ENCODE peak calls at places on chromosomes 6 and 20, in five cellular contexts. A is neural crest cell, W is left lung, Z is IMR-90, V is transverse colon. S is an unnamed sample.

GRCh38 chr6:43799671-43800623 is 29.9 kb downstream of the VEGFA start:
- DNase-seq in W (no peak), Z (no peak), A (no peak), V (no peak), S (no peak)

GRCh38 chr6:137357263-137357947 is 136.8 kb downstream of the OLIG3 start:
- DNase-seq in A (peak), Z (no peak), W (no peak), V (no peak), S (no peak)

GRCh38 chr20:20207291-20207690 is 155.0 kb downstream of the CFAP61 start:
- DNase-seq in W (no peak), Z (no peak), A (no peak), V (no peak), S (no peak)

GRCh38 chr6:108715832-108716231 is 132.4 kb upstream of the ARMC2 start:
- DNase-seq in W (no peak), V (no peak), Z (peak), A (no peak), S (no peak)

GRCh38 chr20:32476684-32477593 is 108.2 kb downstream of the NOL4L start:
- DNase-seq in V (no peak), W (peak), Z (no peak), A (no peak), S (no peak)

GRCh38 chr6:137637161-137637560 is 143.0 kb upstream of the OLIG3 start:
- DNase-seq in A (no peak), W (no peak), Z (peak), V (no peak), S (no peak)

GRCh38 chr6:137389150-137389664 is 105.0 kb downstream of the OLIG3 start:
- DNase-seq in Z (no peak), A (no peak), V (peak), W (no peak), S (no peak)

GRCh38 chr20:48772183-48772976 is 55.4 kb downstream of the PREX1 start:
- DNase-seq in A (no peak), V (peak), W (peak), Z (no peak), S (no peak)

GRCh38 chr6:36963451-36964290 is 9.1 kb downstream of the PI16 start:
- DNase-seq in Z (no peak), A (no peak), V (peak), W (no peak), S (no peak)

GRCh38 chr20:21618697-21619421 is 86.6 kb upstream of the PAX1 start:
- DNase-seq in Z (no peak), A (no peak), V (no peak), W (no peak), S (no peak)

GRCh38 chr6:3620389-3620788 is 131.1 kb downstream of the PXDC1 start:
- DNase-seq in V (no peak), Z (no peak), A (no peak), W (no peak), S (no peak)

GRCh38 chr6:79750806-79751205 is 119.7 kb downstream of the SH3BGRL2 start:
- DNase-seq in W (no peak), V (no peak), A (no peak), Z (no peak), S (no peak)

GRCh38 chr20:48791014-48791413 is 36.8 kb downstream of the PREX1 start:
- DNase-seq in V (no peak), Z (no peak), A (no peak), W (no peak), S (no peak)

GRCh38 chr20:54154439-54154838 is 19.3 kb downstream of the CYP24A1 start:
- DNase-seq in Z (no peak), V (no peak), W (no peak), A (no peak), S (no peak)

GRCh38 chr20:31716351-31716750 is 6.3 kb downstream of the BCL2L1 start:
- DNase-seq in W (no peak), Z (no peak), V (no peak), A (no peak), S (no peak)

GRCh38 chr20:34791289-34792020 is 34.0 kb downstream of the NCOA6 start:
- DNase-seq in W (no peak), Z (peak), A (no peak), V (no peak), S (no peak)

GRCh38 chr20:39568090-39568489 is 605.9 kb downstream of the DHX35 start:
- DNase-seq in W (no peak), V (no peak), Z (no peak), A (no peak), S (no peak)

GRCh38 chr6:73631849-73632248 is 21.9 kb downstream of the SLC17A5 start:
- DNase-seq in Z (peak), V (no peak), A (no peak), W (no peak), S (no peak)

GRCh38 chr6:102298066-102298465 is 904.6 kb downstream of the GRIK2 start:
- DNase-seq in Z (no peak), A (no peak), V (no peak), W (no peak), S (no peak)

GRCh38 chr6:100001915-100002388 is 7.9 kb upstream of the MCHR2 start:
- DNase-seq in W (no peak), A (peak), V (peak), Z (peak), S (no peak)

GRCh38 chr20:44771172-44771535 is 25.5 kb downstream of the KCNK15 start:
- DNase-seq in W (no peak), Z (no peak), V (no peak), A (no peak), S (no peak)

GRCh38 chr20:45311589-45312211 is 3.6 kb upstream of the MATN4 start:
- DNase-seq in V (peak), W (peak), Z (peak), A (peak), S (peak)

GRCh38 chr6:148831531-148831930 is 84.7 kb downstream of the UST start:
- DNase-seq in Z (peak), W (no peak), A (no peak), V (no peak), S (no peak)

GRCh38 chr6:53294611-53295010 is 54.1 kb downstream of the ELOVL5 start:
- DNase-seq in A (no peak), Z (no peak), W (no peak), V (no peak), S (no peak)

GRCh38 chr20:37380864-37381579 is 35.1 kb downstream of the SRC start:
- DNase-seq in V (no peak), A (no peak), W (peak), Z (no peak), S (no peak)

GRCh38 chr6:15063253-15063853 is 182.5 kb upstream of the JARID2 start:
- DNase-seq in W (peak), A (no peak), V (peak), Z (peak), S (no peak)

GRCh38 chr20:57996936-57997629 is 231.4 kb downstream of the ANKRD60 start:
- DNase-seq in A (no peak), V (no peak), W (no peak), Z (no peak), S (no peak)

DNA sequence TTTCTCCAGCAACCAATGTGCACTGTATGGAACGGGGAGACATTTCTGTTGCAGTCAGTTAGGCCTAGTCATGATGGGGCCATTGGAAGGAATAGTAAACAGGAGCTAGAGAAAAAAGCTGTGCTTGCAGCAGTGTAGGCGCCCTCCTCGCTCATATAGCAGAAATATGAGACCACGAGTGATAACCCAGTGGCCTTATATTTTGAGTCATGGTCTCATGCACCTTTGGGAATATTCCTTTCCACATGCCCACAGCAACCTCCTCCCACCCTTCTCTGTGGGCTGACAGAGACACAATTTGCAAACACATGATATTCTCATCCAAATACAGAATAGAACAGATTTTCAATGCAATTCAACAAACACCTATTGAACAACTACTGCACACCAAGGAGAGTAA is 248.9 kb upstream of the CITED2 start:
- DNase-seq in A (no peak), V (no peak), W (no peak), Z (no peak), S (no peak)
- TF ChIP-seq CTCF in A (no peak), V (no peak), W (no peak), Z (no peak), S (no peak)

DNA sequence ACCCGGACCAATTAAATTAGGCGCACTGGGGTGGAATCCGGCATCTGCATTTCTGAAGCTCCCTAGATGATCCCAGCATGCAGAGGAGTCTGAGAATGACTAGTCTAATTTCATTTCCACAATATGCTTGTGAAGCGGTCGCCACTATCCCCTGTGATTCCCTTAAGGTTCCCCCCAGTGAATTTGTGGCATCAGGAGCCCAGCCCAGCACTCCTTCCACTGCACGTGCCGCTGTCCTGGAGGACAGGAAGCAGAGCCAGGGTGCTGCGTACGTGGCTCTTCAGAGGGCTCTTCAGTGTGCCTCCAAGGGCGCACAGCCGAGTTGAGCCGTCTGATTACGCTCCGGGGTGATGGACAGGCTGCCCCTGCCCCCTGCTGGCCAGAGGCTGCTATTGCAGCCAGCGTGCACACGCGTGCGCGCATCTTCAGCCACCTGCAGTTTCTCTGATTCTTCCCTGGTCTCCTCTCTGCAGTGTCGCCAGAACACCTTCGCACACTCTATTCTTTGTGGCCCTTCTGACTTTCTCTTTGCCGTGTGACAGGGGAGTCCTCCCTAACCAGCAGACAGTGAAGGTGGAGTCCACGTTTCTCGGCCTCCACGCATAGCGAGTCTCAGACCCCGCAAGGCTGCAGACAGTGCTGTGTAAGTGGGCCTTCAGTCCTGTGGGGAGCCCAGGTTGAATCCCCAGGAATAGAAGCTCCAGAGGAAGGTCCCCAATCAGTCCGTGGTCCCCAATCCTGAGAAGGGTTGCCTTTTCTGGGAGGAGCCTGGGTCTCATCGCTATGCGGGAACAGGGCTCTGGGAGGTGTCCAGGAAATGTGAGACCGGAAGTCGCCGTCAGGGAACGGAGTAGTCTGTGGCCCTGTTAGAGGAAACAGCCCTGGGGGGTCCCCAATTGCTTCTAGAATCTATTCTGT is 16.5 kb upstream of the NCR2 start:
- DNase-seq in V (peak), A (peak), Z (peak), W (peak), S (peak)
- TF ChIP-seq CTCF in V (peak), A (peak), Z (peak), W (peak), S (peak)

DNA sequence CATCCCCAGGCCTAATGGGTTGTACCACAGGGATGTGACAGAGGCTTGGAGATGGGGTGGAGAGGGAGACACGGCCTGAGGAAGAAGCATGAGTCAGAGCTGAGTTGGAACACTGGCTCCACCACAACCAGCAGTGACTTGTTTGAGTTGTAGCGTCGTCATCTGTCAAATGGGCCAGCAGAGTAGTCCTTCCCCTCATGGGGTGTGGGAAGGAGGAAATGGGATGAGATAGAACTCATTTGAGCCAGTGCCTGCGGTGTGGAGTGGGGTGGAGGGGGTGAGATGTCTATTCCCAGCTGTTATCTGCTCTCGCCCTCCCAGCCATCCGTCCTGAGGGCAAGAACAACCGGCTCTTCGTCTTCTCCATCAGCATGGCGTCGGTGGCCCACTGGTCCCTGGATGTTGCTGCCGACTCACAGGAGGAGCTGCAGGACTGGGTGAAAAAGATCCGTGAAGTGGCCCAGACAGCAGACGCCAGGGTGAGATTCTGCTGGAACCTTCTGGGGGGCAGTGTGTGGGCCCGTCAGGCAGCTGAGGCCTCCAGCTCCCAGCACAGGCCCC is 32.5 kb downstream of the PLCG1 start:
- DNase-seq in V (peak), A (no peak), Z (peak), W (no peak), S (no peak)
- TF ChIP-seq CTCF in V (no peak), A (no peak), Z (no peak), W (no peak), S (no peak)

DNA sequence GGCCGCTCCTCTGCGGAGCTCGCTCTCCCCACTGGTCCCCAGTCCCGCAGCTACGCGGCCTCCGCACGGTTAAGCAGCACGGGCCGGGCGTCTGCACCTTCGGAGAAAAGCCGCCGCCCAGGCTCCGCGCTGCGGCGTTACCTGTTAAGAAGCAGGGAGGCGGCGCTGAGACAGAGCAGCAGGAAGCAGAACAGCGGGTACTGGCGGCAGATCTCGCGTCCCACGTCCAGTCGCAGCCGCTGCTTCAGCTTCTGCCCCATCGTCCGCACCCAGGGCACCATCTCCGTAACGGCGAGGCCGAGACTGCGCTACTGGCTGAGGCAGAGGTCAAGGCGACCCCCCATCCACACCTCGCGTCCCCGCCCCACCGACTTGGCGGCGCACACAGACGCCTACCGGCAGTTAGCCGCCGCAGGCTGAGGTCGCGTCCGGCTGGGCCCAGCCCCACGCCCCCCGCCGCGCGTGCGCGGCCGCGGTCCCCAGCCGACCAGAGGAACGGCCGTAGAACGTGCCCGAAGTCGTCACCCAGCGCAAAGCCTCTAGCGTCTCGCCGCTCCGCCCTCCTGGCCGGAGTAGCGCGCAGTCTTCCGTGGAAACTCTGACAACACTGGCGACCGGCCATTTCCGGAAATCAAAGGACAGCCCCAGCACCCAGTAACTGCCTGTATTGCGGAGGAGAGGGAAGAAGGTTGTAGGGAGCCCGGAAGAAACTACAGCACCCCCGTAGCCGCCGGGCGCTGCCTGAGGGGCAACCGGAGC is at the start of gene SNX14:
- DNase-seq in V (peak), W (peak), Z (peak), A (peak), S (peak)
- TF ChIP-seq CTCF in V (peak), W (no peak), Z (peak), A (peak), S (peak)

GRCh38 chr20:62327726-62328495 is 25.1 kb downstream of the ADRM1 start:
- DNase-seq in A (no peak), V (no peak), Z (no peak), W (peak), S (no peak)
- TF ChIP-seq CTCF in A (no peak), V (no peak), Z (no peak), W (no peak), S (no peak)

S was measured in type B pancreatic cell.